ENCODE peak calls at places on chromosome 11, in six cellular contexts. One of them, this sample, is unnamed.

GRCh38 chr11:65310215-65310614 is 4.5 kb upstream of the CDC42EP2 start:
- DNase-seq in stimulated activated CD8-positive, alpha-beta memory T cell treated with anti-CD3 and anti-CD28 coated beads, Interleukin-4, amount 100 ng/mL, for 1 hour: no peak
- DNase-seq in PC-3: no peak
- DNase-seq in HEK293T: no peak
- DNase-seq in smooth muscle cell of the brain vasculature: no peak
- DNase-seq in GM03348: no peak
- DNase-seq in this sample: no peak

GRCh38 chr11:134098566-134099184 is 29.8 kb downstream of the JAM3 start:
- DNase-seq in stimulated activated CD8-positive, alpha-beta memory T cell treated with anti-CD3 and anti-CD28 coated beads, Interleukin-4, amount 100 ng/mL, for 1 hour: no peak
- DNase-seq in PC-3: peak
- DNase-seq in HEK293T: no peak
- DNase-seq in smooth muscle cell of the brain vasculature: no peak
- DNase-seq in GM03348: no peak
- DNase-seq in this sample: no peak

GRCh38 chr11:86431258-86431657 is 56.6 kb downstream of the CCDC81 start:
- DNase-seq in stimulated activated CD8-positive, alpha-beta memory T cell treated with anti-CD3 and anti-CD28 coated beads, Interleukin-4, amount 100 ng/mL, for 1 hour: no peak
- DNase-seq in PC-3: no peak
- DNase-seq in HEK293T: no peak
- DNase-seq in smooth muscle cell of the brain vasculature: no peak
- DNase-seq in GM03348: no peak
- DNase-seq in this sample: no peak

GRCh38 chr11:353315-353857 is 15.9 kb upstream of the B4GALNT4 start:
- DNase-seq in stimulated activated CD8-positive, alpha-beta memory T cell treated with anti-CD3 and anti-CD28 coated beads, Interleukin-4, amount 100 ng/mL, for 1 hour: no peak
- DNase-seq in PC-3: peak
- DNase-seq in HEK293T: no peak
- DNase-seq in smooth muscle cell of the brain vasculature: peak
- DNase-seq in GM03348: peak
- DNase-seq in this sample: no peak

GRCh38 chr11:4559527-4560440 is 14.8 kb downstream of the OR52M1 start:
- DNase-seq in stimulated activated CD8-positive, alpha-beta memory T cell treated with anti-CD3 and anti-CD28 coated beads, Interleukin-4, amount 100 ng/mL, for 1 hour: no peak
- DNase-seq in PC-3: no peak
- DNase-seq in HEK293T: no peak
- DNase-seq in smooth muscle cell of the brain vasculature: no peak
- DNase-seq in GM03348: no peak
- DNase-seq in this sample: no peak

GRCh38 chr11:60765355-60765754 is 8.7 kb downstream of the MS4A15 start:
- DNase-seq in stimulated activated CD8-positive, alpha-beta memory T cell treated with anti-CD3 and anti-CD28 coated beads, Interleukin-4, amount 100 ng/mL, for 1 hour: no peak
- DNase-seq in PC-3: no peak
- DNase-seq in HEK293T: no peak
- DNase-seq in smooth muscle cell of the brain vasculature: no peak
- DNase-seq in GM03348: no peak
- DNase-seq in this sample: no peak

GRCh38 chr11:58525037-58525614 is 17.2 kb upstream of the OR5B21 start:
- DNase-seq in stimulated activated CD8-positive, alpha-beta memory T cell treated with anti-CD3 and anti-CD28 coated beads, Interleukin-4, amount 100 ng/mL, for 1 hour: no peak
- DNase-seq in PC-3: no peak
- DNase-seq in HEK293T: no peak
- DNase-seq in smooth muscle cell of the brain vasculature: no peak
- DNase-seq in GM03348: no peak
- DNase-seq in this sample: peak

GRCh38 chr11:19777032-19777341 is 64.3 kb downstream of the NAV2 start:
- DNase-seq in stimulated activated CD8-positive, alpha-beta memory T cell treated with anti-CD3 and anti-CD28 coated beads, Interleukin-4, amount 100 ng/mL, for 1 hour: no peak
- DNase-seq in PC-3: peak
- DNase-seq in HEK293T: peak
- DNase-seq in smooth muscle cell of the brain vasculature: no peak
- DNase-seq in GM03348: peak
- DNase-seq in this sample: no peak

GRCh38 chr11:122670131-122670530 is 14.6 kb downstream of the UBASH3B start:
- DNase-seq in stimulated activated CD8-positive, alpha-beta memory T cell treated with anti-CD3 and anti-CD28 coated beads, Interleukin-4, amount 100 ng/mL, for 1 hour: no peak
- DNase-seq in PC-3: no peak
- DNase-seq in HEK293T: no peak
- DNase-seq in smooth muscle cell of the brain vasculature: no peak
- DNase-seq in GM03348: no peak
- DNase-seq in this sample: no peak

GRCh38 chr11:119607726-119608125 is 121.3 kb downstream of the NECTIN1 start:
- DNase-seq in stimulated activated CD8-positive, alpha-beta memory T cell treated with anti-CD3 and anti-CD28 coated beads, Interleukin-4, amount 100 ng/mL, for 1 hour: no peak
- DNase-seq in PC-3: no peak
- DNase-seq in HEK293T: no peak
- DNase-seq in smooth muscle cell of the brain vasculature: no peak
- DNase-seq in GM03348: no peak
- DNase-seq in this sample: no peak

GRCh38 chr11:86719781-86720463 is 47.5 kb upstream of the ME3 start:
- DNase-seq in stimulated activated CD8-positive, alpha-beta memory T cell treated with anti-CD3 and anti-CD28 coated beads, Interleukin-4, amount 100 ng/mL, for 1 hour: no peak
- DNase-seq in PC-3: peak
- DNase-seq in HEK293T: no peak
- DNase-seq in smooth muscle cell of the brain vasculature: no peak
- DNase-seq in GM03348: peak
- DNase-seq in this sample: no peak

GRCh38 chr11:126132319-126132718 is 69.7 kb upstream of the CDON start:
- DNase-seq in stimulated activated CD8-positive, alpha-beta memory T cell treated with anti-CD3 and anti-CD28 coated beads, Interleukin-4, amount 100 ng/mL, for 1 hour: no peak
- DNase-seq in PC-3: peak
- DNase-seq in HEK293T: peak
- DNase-seq in smooth muscle cell of the brain vasculature: no peak
- DNase-seq in GM03348: peak
- DNase-seq in this sample: no peak

GRCh38 chr11:123482225-123482624 is 52.2 kb downstream of the GRAMD1B start:
- DNase-seq in stimulated activated CD8-positive, alpha-beta memory T cell treated with anti-CD3 and anti-CD28 coated beads, Interleukin-4, amount 100 ng/mL, for 1 hour: no peak
- DNase-seq in PC-3: no peak
- DNase-seq in HEK293T: no peak
- DNase-seq in smooth muscle cell of the brain vasculature: no peak
- DNase-seq in GM03348: no peak
- DNase-seq in this sample: no peak

GRCh38 chr11:43923327-43924111 is 18.9 kb upstream of the C11orf96 start:
- DNase-seq in stimulated activated CD8-positive, alpha-beta memory T cell treated with anti-CD3 and anti-CD28 coated beads, Interleukin-4, amount 100 ng/mL, for 1 hour: no peak
- DNase-seq in PC-3: peak
- DNase-seq in HEK293T: no peak
- DNase-seq in smooth muscle cell of the brain vasculature: no peak
- DNase-seq in GM03348: peak
- DNase-seq in this sample: no peak

GRCh38 chr11:94669032-94669431 is 99.1 kb upstream of the AMOTL1 start:
- DNase-seq in stimulated activated CD8-positive, alpha-beta memory T cell treated with anti-CD3 and anti-CD28 coated beads, Interleukin-4, amount 100 ng/mL, for 1 hour: no peak
- DNase-seq in PC-3: no peak
- DNase-seq in HEK293T: no peak
- DNase-seq in smooth muscle cell of the brain vasculature: no peak
- DNase-seq in GM03348: no peak
- DNase-seq in this sample: no peak

GRCh38 chr11:5123802-5124521 is 14.2 kb downstream of the OR52A5 start:
- DNase-seq in stimulated activated CD8-positive, alpha-beta memory T cell treated with anti-CD3 and anti-CD28 coated beads, Interleukin-4, amount 100 ng/mL, for 1 hour: no peak
- DNase-seq in PC-3: peak
- DNase-seq in HEK293T: peak
- DNase-seq in smooth muscle cell of the brain vasculature: peak
- DNase-seq in GM03348: peak
- DNase-seq in this sample: no peak

GRCh38 chr11:61452825-61453224 is 22.9 kb downstream of the SDHAF2 start:
- DNase-seq in stimulated activated CD8-positive, alpha-beta memory T cell treated with anti-CD3 and anti-CD28 coated beads, Interleukin-4, amount 100 ng/mL, for 1 hour: no peak
- DNase-seq in PC-3: no peak
- DNase-seq in HEK293T: no peak
- DNase-seq in smooth muscle cell of the brain vasculature: no peak
- DNase-seq in GM03348: no peak
- DNase-seq in this sample: no peak

GRCh38 chr11:134560066-134560465 is 148.0 kb upstream of the B3GAT1 start:
- DNase-seq in stimulated activated CD8-positive, alpha-beta memory T cell treated with anti-CD3 and anti-CD28 coated beads, Interleukin-4, amount 100 ng/mL, for 1 hour: no peak
- DNase-seq in PC-3: no peak
- DNase-seq in HEK293T: no peak
- DNase-seq in smooth muscle cell of the brain vasculature: no peak
- DNase-seq in GM03348: no peak
- DNase-seq in this sample: no peak

GRCh38 chr11:65300621-65301290 is 13.9 kb upstream of the CDC42EP2 start:
- DNase-seq in stimulated activated CD8-positive, alpha-beta memory T cell treated with anti-CD3 and anti-CD28 coated beads, Interleukin-4, amount 100 ng/mL, for 1 hour: no peak
- DNase-seq in PC-3: no peak
- DNase-seq in HEK293T: no peak
- DNase-seq in smooth muscle cell of the brain vasculature: no peak
- DNase-seq in GM03348: no peak
- DNase-seq in this sample: no peak

GRCh38 chr11:113626736-113627135 is 79.4 kb downstream of the TMPRSS5 start:
- DNase-seq in stimulated activated CD8-positive, alpha-beta memory T cell treated with anti-CD3 and anti-CD28 coated beads, Interleukin-4, amount 100 ng/mL, for 1 hour: no peak
- DNase-seq in PC-3: no peak
- DNase-seq in HEK293T: no peak
- DNase-seq in smooth muscle cell of the brain vasculature: no peak
- DNase-seq in GM03348: peak
- DNase-seq in this sample: no peak

GRCh38 chr11:113201055-113201818 is 113.1 kb upstream of the TTC12 start:
- DNase-seq in stimulated activated CD8-positive, alpha-beta memory T cell treated with anti-CD3 and anti-CD28 coated beads, Interleukin-4, amount 100 ng/mL, for 1 hour: no peak
- DNase-seq in PC-3: no peak
- DNase-seq in HEK293T: no peak
- DNase-seq in smooth muscle cell of the brain vasculature: no peak
- DNase-seq in GM03348: no peak
- DNase-seq in this sample: no peak

GRCh38 chr11:350723-351255 is 18.5 kb upstream of the B4GALNT4 start:
- DNase-seq in stimulated activated CD8-positive, alpha-beta memory T cell treated with anti-CD3 and anti-CD28 coated beads, Interleukin-4, amount 100 ng/mL, for 1 hour: no peak
- DNase-seq in PC-3: no peak
- DNase-seq in HEK293T: no peak
- DNase-seq in smooth muscle cell of the brain vasculature: no peak
- DNase-seq in GM03348: no peak
- DNase-seq in this sample: no peak

GRCh38 chr11:14500181-14500651 is 605 bp upstream of the COPB1 start:
- DNase-seq in stimulated activated CD8-positive, alpha-beta memory T cell treated with anti-CD3 and anti-CD28 coated beads, Interleukin-4, amount 100 ng/mL, for 1 hour: peak
- DNase-seq in PC-3: peak
- DNase-seq in HEK293T: peak
- DNase-seq in smooth muscle cell of the brain vasculature: no peak
- DNase-seq in GM03348: peak
- DNase-seq in this sample: no peak

GRCh38 chr11:66856496-66857233 is at the start of gene LRFN4:
- DNase-seq in stimulated activated CD8-positive, alpha-beta memory T cell treated with anti-CD3 and anti-CD28 coated beads, Interleukin-4, amount 100 ng/mL, for 1 hour: no peak
- DNase-seq in PC-3: peak
- DNase-seq in HEK293T: peak
- DNase-seq in smooth muscle cell of the brain vasculature: no peak
- DNase-seq in GM03348: peak
- DNase-seq in this sample: peak

GRCh38 chr11:130323452-130324448 is 9.0 kb upstream of the ZBTB44 start:
- DNase-seq in stimulated activated CD8-positive, alpha-beta memory T cell treated with anti-CD3 and anti-CD28 coated beads, Interleukin-4, amount 100 ng/mL, for 1 hour: no peak
- DNase-seq in PC-3: no peak
- DNase-seq in HEK293T: no peak
- DNase-seq in smooth muscle cell of the brain vasculature: no peak
- DNase-seq in GM03348: peak
- DNase-seq in this sample: no peak

GRCh38 chr11:68928481-68928880 is 24.8 kb downstream of the IGHMBP2 start:
- DNase-seq in stimulated activated CD8-positive, alpha-beta memory T cell treated with anti-CD3 and anti-CD28 coated beads, Interleukin-4, amount 100 ng/mL, for 1 hour: no peak
- DNase-seq in PC-3: no peak
- DNase-seq in HEK293T: no peak
- DNase-seq in smooth muscle cell of the brain vasculature: no peak
- DNase-seq in GM03348: no peak
- DNase-seq in this sample: no peak

GRCh38 chr11:82185925-82186324 is 547.7 kb downstream of the FAM181B start:
- DNase-seq in stimulated activated CD8-positive, alpha-beta memory T cell treated with anti-CD3 and anti-CD28 coated beads, Interleukin-4, amount 100 ng/mL, for 1 hour: no peak
- DNase-seq in PC-3: no peak
- DNase-seq in HEK293T: no peak
- DNase-seq in smooth muscle cell of the brain vasculature: no peak
- DNase-seq in GM03348: no peak
- DNase-seq in this sample: no peak

GRCh38 chr11:118882489-118882888 is 1.2 kb upstream of the CXCR5 start:
- DNase-seq in stimulated activated CD8-positive, alpha-beta memory T cell treated with anti-CD3 and anti-CD28 coated beads, Interleukin-4, amount 100 ng/mL, for 1 hour: no peak
- DNase-seq in PC-3: no peak
- DNase-seq in HEK293T: no peak
- DNase-seq in smooth muscle cell of the brain vasculature: no peak
- DNase-seq in GM03348: no peak
- DNase-seq in this sample: no peak

GRCh38 chr11:74257934-74258553 is 53.4 kb downstream of the P4HA3 start:
- DNase-seq in stimulated activated CD8-positive, alpha-beta memory T cell treated with anti-CD3 and anti-CD28 coated beads, Interleukin-4, amount 100 ng/mL, for 1 hour: no peak
- DNase-seq in PC-3: peak
- DNase-seq in HEK293T: no peak
- DNase-seq in smooth muscle cell of the brain vasculature: peak
- DNase-seq in GM03348: peak
- DNase-seq in this sample: no peak

GRCh38 chr11:12731841-12732336 is 57.7 kb downstream of the TEAD1 start:
- DNase-seq in stimulated activated CD8-positive, alpha-beta memory T cell treated with anti-CD3 and anti-CD28 coated beads, Interleukin-4, amount 100 ng/mL, for 1 hour: no peak
- DNase-seq in PC-3: peak
- DNase-seq in HEK293T: no peak
- DNase-seq in smooth muscle cell of the brain vasculature: no peak
- DNase-seq in GM03348: no peak
- DNase-seq in this sample: no peak

GRCh38 chr11:12402027-12402426 is 24.7 kb downstream of the PARVA start:
- DNase-seq in stimulated activated CD8-positive, alpha-beta memory T cell treated with anti-CD3 and anti-CD28 coated beads, Interleukin-4, amount 100 ng/mL, for 1 hour: no peak
- DNase-seq in PC-3: no peak
- DNase-seq in HEK293T: no peak
- DNase-seq in smooth muscle cell of the brain vasculature: no peak
- DNase-seq in GM03348: no peak
- DNase-seq in this sample: no peak

GRCh38 chr11:46728659-46729040 is 9.6 kb downstream of the F2 start:
- DNase-seq in stimulated activated CD8-positive, alpha-beta memory T cell treated with anti-CD3 and anti-CD28 coated beads, Interleukin-4, amount 100 ng/mL, for 1 hour: no peak
- DNase-seq in PC-3: no peak
- DNase-seq in HEK293T: no peak
- DNase-seq in smooth muscle cell of the brain vasculature: no peak
- DNase-seq in GM03348: no peak
- DNase-seq in this sample: no peak

GRCh38 chr11:112634551-112634950 is 326.7 kb upstream of the NCAM1 start:
- DNase-seq in stimulated activated CD8-positive, alpha-beta memory T cell treated with anti-CD3 and anti-CD28 coated beads, Interleukin-4, amount 100 ng/mL, for 1 hour: no peak
- DNase-seq in PC-3: no peak
- DNase-seq in HEK293T: no peak
- DNase-seq in smooth muscle cell of the brain vasculature: no peak
- DNase-seq in GM03348: peak
- DNase-seq in this sample: no peak

GRCh38 chr11:24267015-24267414 is 229.8 kb upstream of the LUZP2 start:
- DNase-seq in stimulated activated CD8-positive, alpha-beta memory T cell treated with anti-CD3 and anti-CD28 coated beads, Interleukin-4, amount 100 ng/mL, for 1 hour: no peak
- DNase-seq in PC-3: no peak
- DNase-seq in HEK293T: no peak
- DNase-seq in smooth muscle cell of the brain vasculature: no peak
- DNase-seq in GM03348: no peak
- DNase-seq in this sample: no peak

GRCh38 chr11:76799061-76799804 is 16.1 kb downstream of the TSKU start:
- DNase-seq in stimulated activated CD8-positive, alpha-beta memory T cell treated with anti-CD3 and anti-CD28 coated beads, Interleukin-4, amount 100 ng/mL, for 1 hour: peak
- DNase-seq in PC-3: peak
- DNase-seq in HEK293T: peak
- DNase-seq in smooth muscle cell of the brain vasculature: no peak
- DNase-seq in GM03348: peak
- DNase-seq in this sample: peak

GRCh38 chr11:123601136-123601535 is 53.3 kb downstream of the SCN3B start:
- DNase-seq in stimulated activated CD8-positive, alpha-beta memory T cell treated with anti-CD3 and anti-CD28 coated beads, Interleukin-4, amount 100 ng/mL, for 1 hour: no peak
- DNase-seq in PC-3: no peak
- DNase-seq in HEK293T: no peak
- DNase-seq in smooth muscle cell of the brain vasculature: no peak
- DNase-seq in GM03348: peak
- DNase-seq in this sample: no peak

GRCh38 chr11:41431784-41432183 is 27.7 kb downstream of the LRRC4C start:
- DNase-seq in stimulated activated CD8-positive, alpha-beta memory T cell treated with anti-CD3 and anti-CD28 coated beads, Interleukin-4, amount 100 ng/mL, for 1 hour: no peak
- DNase-seq in PC-3: no peak
- DNase-seq in HEK293T: peak
- DNase-seq in smooth muscle cell of the brain vasculature: no peak
- DNase-seq in GM03348: no peak
- DNase-seq in this sample: no peak

GRCh38 chr11:134951305-134951700 is 539.3 kb upstream of the B3GAT1 start:
- DNase-seq in stimulated activated CD8-positive, alpha-beta memory T cell treated with anti-CD3 and anti-CD28 coated beads, Interleukin-4, amount 100 ng/mL, for 1 hour: no peak
- DNase-seq in PC-3: peak
- DNase-seq in HEK293T: no peak
- DNase-seq in smooth muscle cell of the brain vasculature: no peak
- DNase-seq in GM03348: peak
- DNase-seq in this sample: no peak

This sample was measured in central memory CD8-positive, alpha-beta T cell.